ENCODE peak calls at places on chromosomes 11 and 22, in four cellular contexts. P is iPS DF 6.9, H is esophagus squamous epithelium, Q is GM23248. N is an unnamed sample. For H3K27me3, the result is how much of the 10 kb centered on the place peaks cover.

GRCh38 chr11:134823970-134824369 is 411.9 kb upstream of the B3GAT1 start:
- DNase-seq in P (no peak), H (no peak), Q (no peak), N (no peak)

GRCh38 chr11:45322891-45323597 is 36.9 kb upstream of the SYT13 start:
- DNase-seq in P (no peak), H (no peak), Q (no peak), N (no peak)

GRCh38 chr11:122601131-122602125 is 54.1 kb upstream of the UBASH3B start:
- DNase-seq in P (no peak), H (no peak), Q (peak), N (peak)

GRCh38 chr11:70622091-70622490 is 223.8 kb downstream of the CTTN start:
- DNase-seq in P (no peak), H (no peak), Q (no peak), N (no peak)

GRCh38 chr11:65041206-65042035 is at the start of gene SAC3D1:
- DNase-seq in P (no peak), H (no peak), Q (peak), N (peak)

GRCh38 chr11:94449437-94449836 is 44.2 kb downstream of the MRE11 start:
- DNase-seq in P (no peak), H (no peak), Q (peak), N (peak)

GRCh38 chr22:26887916-26888315 is 230.5 kb downstream of the MIAT start:
- DNase-seq in P (no peak), H (no peak), Q (peak), N (no peak)

GRCh38 chr11:8775341-8776133 is 92.9 kb downstream of the RPL27A start:
- DNase-seq in P (no peak), H (no peak), Q (no peak), N (peak)

GRCh38 chr22:17570851-17571631 is 7.7 kb downstream of the SLC25A18 start:
- DNase-seq in P (no peak), H (no peak), Q (peak), N (no peak)

GRCh38 chr11:120238968-120239620 is 846 bp upstream of the POU2F3 start:
- DNase-seq in P (no peak), H (no peak), Q (no peak), N (no peak)
- H3K27me3 ChIP-seq in P (under half), H (under half), Q (under half), N (under half)

GRCh38 chr11:2787816-2788750 is 88.3 kb upstream of the KCNQ1OT1 start:
- DNase-seq in P (no peak), H (no peak), Q (no peak), N (no peak)
- H3K27me3 ChIP-seq in P (under half), H (under half), Q (under half), N (under half)

DNA sequence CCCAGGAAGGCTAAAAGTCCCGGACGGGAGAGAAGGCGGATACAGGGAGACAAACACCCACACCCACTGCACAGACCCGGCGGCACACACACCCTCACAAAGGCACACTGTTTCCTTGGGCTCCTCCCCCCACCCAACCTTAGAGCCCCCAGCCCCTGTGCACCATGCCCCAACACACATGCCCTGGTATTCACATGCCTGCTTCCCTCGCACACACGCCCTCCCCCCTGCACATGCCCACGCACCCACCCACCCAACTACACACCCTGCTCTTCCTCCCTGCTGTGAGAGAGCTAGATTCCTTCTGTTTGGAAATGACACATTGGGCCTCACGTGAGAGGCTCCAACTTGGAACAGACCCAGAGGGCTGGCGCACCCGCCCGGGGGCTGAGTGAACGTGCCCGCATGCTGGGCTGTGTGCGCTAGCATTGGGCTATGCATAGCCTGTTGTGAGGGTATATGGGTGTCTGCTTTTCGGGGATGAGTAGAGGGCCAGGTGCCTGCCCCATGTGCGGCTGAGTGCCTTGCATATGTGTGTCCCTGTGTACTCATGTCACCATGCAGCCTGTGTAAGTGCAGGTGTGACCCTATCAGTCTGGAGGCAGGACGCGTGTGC is 518 bp upstream of the CHRM1 start:
- DNase-seq in P (no peak), H (no peak), Q (peak), N (peak)
- H3K27me3 ChIP-seq in P (under half), H (under half), Q (under half), N (under half)

GRCh38 chr11:130400793-130401483 is 27.5 kb downstream of the ADAMTS8 start:
- DNase-seq in P (no peak), H (no peak), Q (peak), N (no peak)

GRCh38 chr11:130403301-130403804 is 25.1 kb downstream of the ADAMTS8 start:
- DNase-seq in P (no peak), H (no peak), Q (peak), N (peak)

GRCh38 chr11:130396965-130397364 is 31.4 kb downstream of the ADAMTS8 start:
- DNase-seq in P (no peak), H (no peak), Q (no peak), N (no peak)

GRCh38 chr11:130397780-130398179 is 30.6 kb downstream of the ADAMTS8 start:
- DNase-seq in P (no peak), H (no peak), Q (no peak), N (no peak)

DNA sequence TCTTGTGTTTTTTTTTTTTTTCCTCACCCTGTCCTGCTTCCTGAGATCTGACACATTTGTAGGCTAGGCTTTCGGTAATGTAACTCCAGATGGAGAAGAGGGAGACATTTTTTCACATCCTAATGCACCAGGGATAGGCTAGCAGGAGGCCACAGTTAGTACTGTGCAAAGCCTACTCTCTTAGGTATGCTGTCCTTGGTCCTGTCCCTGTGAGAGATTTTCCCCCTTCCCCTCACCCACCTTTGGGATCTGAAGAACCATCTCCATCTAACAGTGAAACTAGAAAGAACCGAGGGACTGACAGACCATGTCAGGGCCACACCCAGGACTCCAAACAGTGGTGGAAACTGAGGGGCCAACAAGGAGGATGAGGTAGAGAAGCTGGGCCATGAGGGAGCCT is 29.2 kb downstream of the ADAMTS8 start:
- DNase-seq in P (no peak), H (no peak), Q (no peak), N (no peak)
- H3K27me3 ChIP-seq in P (under half), H (under half), Q (under half), N (under half)

DNA sequence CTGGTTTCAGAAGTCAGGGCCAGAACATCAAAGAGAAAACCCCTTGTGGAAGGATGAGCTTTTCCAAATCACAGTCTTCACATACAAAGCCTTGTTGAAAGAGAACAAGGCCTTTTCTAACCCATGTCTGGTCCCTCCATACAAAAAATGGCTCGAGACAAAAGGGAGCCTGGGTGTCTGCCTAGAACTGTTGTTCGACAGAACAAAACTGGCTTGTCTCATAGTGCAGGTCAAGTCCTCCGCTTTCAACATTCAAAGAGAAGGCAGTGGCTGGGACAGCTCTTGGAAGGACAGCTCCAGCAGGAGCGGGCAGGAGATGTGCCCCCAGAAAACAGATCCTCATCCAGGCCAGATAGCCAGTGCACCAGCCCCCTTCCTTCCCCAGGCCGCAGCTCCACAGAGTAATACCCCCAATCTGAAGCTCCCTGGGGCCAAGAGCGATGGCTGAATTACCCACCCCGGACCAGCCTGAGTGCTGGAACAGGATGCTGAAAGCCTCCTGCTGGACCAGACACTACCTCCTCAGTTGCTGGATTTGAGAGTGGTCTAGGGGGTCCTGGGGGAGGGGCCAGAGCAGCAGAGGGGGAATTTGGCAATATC is 27.6 kb downstream of the USH1C start:
- DNase-seq in P (no peak), H (no peak), Q (no peak), N (no peak)
- H3K27me3 ChIP-seq in P (under half), H (under half), Q (under half), N (under half)

N was measured in PC-3.